ENCODE peak calls at places on chromosome 15, in five cellular contexts. V is neural progenitor cell; A is esophagus squamous epithelium; B is psoas muscle; S is CD8-positive, alpha-beta memory T cell. E is an unnamed sample. For H3K36me3 and H3K4me1, the result is how much of the 10 kb centered on the place peaks cover.

GRCh38 chr15:39239562-39239961 is 341.3 kb upstream of the THBS1 start:
- DNase-seq in A (no peak), B (no peak), S (no peak), V (no peak), E (no peak)

GRCh38 chr15:63551400-63551799 is 45.8 kb upstream of the FBXL22 start:
- DNase-seq in S (no peak), V (no peak), B (no peak), A (no peak), E (no peak)

GRCh38 chr15:68371851-68372250 is 60.1 kb downstream of the ITGA11 start:
- DNase-seq in A (no peak), S (no peak), V (no peak), B (no peak), E (no peak)

GRCh38 chr15:34490421-34491193 is 53.0 kb upstream of the GOLGA8A start:
- DNase-seq in B (no peak), A (no peak), V (peak), S (no peak), E (no peak)

GRCh38 chr15:57866149-57866736 is 159.7 kb downstream of the POLR2M start:
- DNase-seq in B (peak), A (no peak), V (peak), S (peak), E (peak)

GRCh38 chr15:77497108-77497737 is 76.5 kb downstream of the HMG20A start:
- DNase-seq in B (peak), A (no peak), V (no peak), S (no peak), E (peak)

GRCh38 chr15:80588801-80589200 is 106.3 kb upstream of the ABHD17C start:
- DNase-seq in A (no peak), V (no peak), B (no peak), S (no peak), E (no peak)

GRCh38 chr15:48766196-48766595 is 44.7 kb downstream of the CEP152 start:
- DNase-seq in S (no peak), B (no peak), V (no peak), A (no peak), E (no peak)

GRCh38 chr15:51186846-51187340 is 92.2 kb upstream of the TNFAIP8L3 start:
- DNase-seq in S (no peak), B (no peak), A (no peak), V (no peak), E (no peak)

GRCh38 chr15:57610130-57610529 is 18.4 kb downstream of the MYZAP start:
- DNase-seq in B (peak), V (no peak), S (no peak), A (no peak), E (no peak)

GRCh38 chr15:56923174-56923579 is 4.7 kb downstream of the TCF12 start:
- DNase-seq in A (no peak), B (no peak), V (peak), S (no peak), E (no peak)

GRCh38 chr15:63076136-63077005 is 33.8 kb downstream of the TPM1 start:
- DNase-seq in S (no peak), B (no peak), A (no peak), V (no peak), E (no peak)

GRCh38 chr15:62439543-62440016 is 274.5 kb upstream of the C2CD4B start:
- DNase-seq in V (no peak), B (no peak), S (no peak), A (no peak), E (no peak)

GRCh38 chr15:36414670-36415069 is 164.8 kb upstream of the CDIN1 start:
- DNase-seq in V (no peak), A (no peak), B (no peak), S (no peak), E (no peak)

DNA sequence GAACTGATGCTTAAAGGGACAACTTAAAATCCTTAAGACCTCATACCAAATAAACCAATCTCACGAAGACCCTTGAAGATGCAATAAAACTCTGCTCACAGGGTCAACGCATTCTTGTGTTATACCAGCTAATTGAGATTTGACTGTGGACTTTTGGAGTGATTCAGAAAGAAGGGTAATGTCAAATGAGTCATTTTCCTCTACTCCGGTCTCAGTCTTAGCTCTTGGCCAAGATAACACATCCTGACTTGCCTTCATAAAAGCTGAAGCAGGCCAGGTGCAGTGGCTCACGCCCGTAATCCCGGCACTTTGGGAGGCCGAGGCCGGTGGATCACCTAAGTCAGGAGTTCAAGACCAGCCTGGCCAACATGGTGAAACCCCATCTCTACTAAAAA is 3.8 kb downstream of the PKM start:
- DNase-seq in V (no peak), B (peak), S (no peak), A (no peak), E (no peak)
- H3K4me3 ChIP-seq in V (peak), B (peak), S (peak), A (peak), E (peak)

GRCh38 chr15:65182538-65182937 is 2.6 kb downstream of the CLPX start:
- DNase-seq in S (no peak), V (no peak), B (no peak), A (no peak), E (no peak)
- H3K36me3 ChIP-seq in S (under half), V (under half), B (under half), A (under half), E (under half)

GRCh38 chr15:72009207-72009606 is 108.7 kb downstream of the MYO9A start:
- DNase-seq in V (no peak), S (no peak), A (no peak), B (no peak), E (peak)

GRCh38 chr15:72011291-72011940 is 106.5 kb downstream of the MYO9A start:
- DNase-seq in V (no peak), S (no peak), A (no peak), B (no peak), E (no peak)

GRCh38 chr15:72013703-72014102 is 104.2 kb downstream of the MYO9A start:
- DNase-seq in B (no peak), S (no peak), V (no peak), A (no peak), E (no peak)
- H3K4me1 ChIP-seq in B (under half), S (under half), V (under half), A (under half), E (under half)

DNA sequence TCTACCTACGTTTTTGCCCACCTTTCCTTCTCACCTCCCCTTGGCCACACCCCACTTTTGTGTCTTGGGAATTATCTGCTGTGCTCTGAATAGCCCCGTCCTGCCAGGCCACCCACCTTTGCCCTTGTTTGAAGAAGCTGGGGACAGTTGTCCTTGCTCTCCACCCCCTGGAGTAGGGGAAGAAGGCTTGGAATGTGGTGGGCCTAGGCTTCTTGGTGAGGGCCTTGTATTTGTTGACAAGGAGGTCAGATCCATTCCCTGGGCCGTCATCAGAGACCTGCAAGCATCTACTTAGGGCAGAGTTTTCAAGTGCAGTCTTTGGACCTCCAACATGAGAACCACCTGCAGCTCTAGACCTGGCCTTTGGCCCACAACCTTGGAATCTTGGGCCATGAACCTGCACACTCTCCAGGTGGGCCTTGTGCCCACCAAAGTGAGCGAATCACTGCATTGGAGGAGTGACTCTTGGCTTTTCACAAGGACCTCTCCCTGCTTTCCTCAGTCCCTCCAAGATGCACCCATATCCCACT is 160.6 kb downstream of the APBA2 start:
- DNase-seq in V (no peak), S (no peak), A (no peak), B (no peak), E (peak)
- H3K4me3 ChIP-seq in V (no peak), S (no peak), A (no peak), B (no peak), E (no peak)

DNA sequence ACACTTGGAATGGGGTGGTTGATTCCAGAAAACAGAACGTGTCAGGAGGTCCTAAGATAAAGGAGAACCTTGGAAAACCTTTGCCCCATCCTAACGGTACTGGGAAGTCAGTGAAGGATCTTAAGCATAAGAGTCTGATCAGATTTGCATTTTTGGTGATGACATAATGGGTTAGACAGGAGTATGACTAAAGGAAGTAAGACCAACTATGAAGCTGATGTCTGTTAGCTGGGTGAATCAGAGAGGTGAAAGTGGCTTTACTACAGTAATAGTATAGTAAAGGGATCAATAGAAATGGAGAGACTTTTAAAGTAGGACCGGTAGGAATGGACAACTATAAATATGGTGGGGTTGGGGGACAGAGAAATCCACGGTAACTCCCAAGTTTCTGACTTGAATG is 12.6 kb downstream of the GTF2A2 start:
- DNase-seq in V (no peak), B (no peak), A (no peak), S (no peak), E (no peak)
- H3K36me3 ChIP-seq in V (under half), B (half or more), A (under half), S (under half), E (half or more)

DNA sequence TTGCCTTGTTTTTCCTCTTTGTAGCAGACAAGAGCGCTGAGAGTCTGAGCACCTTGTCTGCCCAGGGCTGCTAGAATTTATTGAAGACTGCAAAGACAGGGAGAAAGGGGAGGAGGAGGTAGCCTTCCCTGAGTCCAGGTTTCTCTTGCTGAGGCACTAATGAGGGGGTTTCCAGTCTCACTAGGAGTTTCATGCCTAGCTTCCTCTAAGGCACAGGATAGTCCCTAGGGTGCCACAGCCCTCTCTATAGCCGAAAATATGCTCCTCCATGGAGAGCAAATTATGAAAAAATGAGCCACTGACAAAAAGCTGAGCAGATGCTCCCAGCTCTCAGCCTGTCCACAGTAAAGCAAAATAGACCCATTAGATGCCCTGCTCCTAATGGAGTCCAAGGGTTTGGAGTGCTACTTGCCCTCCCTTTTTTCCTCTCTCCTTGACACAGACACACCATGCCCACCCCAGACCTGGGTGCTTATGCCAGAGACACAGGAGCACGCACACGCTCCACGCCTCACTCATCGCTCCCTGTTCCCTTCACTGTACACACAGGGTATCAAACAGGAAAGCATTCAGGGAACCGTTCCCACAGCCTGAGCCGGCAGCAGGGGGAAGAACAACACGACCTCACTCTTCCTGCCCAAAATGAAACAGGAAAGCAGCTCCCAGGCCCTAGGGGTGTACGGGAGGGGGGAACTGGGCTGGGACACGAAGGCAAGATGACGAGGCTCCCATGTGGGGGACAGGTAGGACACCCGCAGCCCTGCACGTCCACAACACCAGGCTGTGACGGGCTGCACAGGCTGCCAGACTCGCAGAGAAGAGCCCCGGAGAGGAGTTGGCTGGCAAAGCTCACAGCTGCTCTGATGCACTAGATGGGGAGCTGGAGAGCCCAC is 11.0 kb downstream of the DLL4 start:
- DNase-seq in V (no peak), A (no peak), S (no peak), B (no peak), E (no peak)
- H3K4me1 ChIP-seq in V (under half), A (under half), S (under half), B (under half), E (under half)

GRCh38 chr15:74587924-74588323 is 27.7 kb upstream of the CLK3 start:
- DNase-seq in V (no peak), A (no peak), S (no peak), B (no peak), E (no peak)
- H3K4me3 ChIP-seq in V (peak), A (no peak), S (no peak), B (no peak), E (no peak)

DNA sequence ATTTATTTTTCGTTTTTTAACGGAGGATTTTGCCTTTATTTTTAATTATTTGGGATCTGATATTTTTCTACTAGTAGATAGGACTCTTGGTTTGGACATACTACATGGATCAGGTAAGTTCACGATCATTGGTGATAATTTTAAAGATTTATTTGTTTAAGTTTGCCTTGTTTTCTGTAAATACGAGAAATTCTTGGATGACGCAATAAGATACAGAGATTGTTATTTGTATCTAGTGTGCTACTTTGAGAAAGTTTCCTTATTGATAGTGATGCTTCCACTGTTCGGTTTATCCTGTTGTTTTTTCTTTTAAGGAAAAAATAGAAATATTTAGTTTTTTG is 558 bp downstream of the CHD2 start:
- DNase-seq in S (no peak), B (no peak), V (no peak), A (no peak), E (no peak)
- H3K36me3 ChIP-seq in S (under half), B (under half), V (under half), A (under half), E (under half)

GRCh38 chr15:94240486-94240885 is 9.1 kb downstream of the MCTP2 start:
- DNase-seq in S (no peak), B (no peak), A (no peak), V (no peak), E (no peak)
- H3K4me1 ChIP-seq in S (under half), B (under half), A (under half), V (under half), E (under half)